ENCODE peak calls at places on chromosomes 16 and 17, in nine cellular contexts. One of them, this sample, is unnamed. For H3K36me3 and H3K4me1, the result is how much of the 10 kb centered on the place peaks cover.

GRCh38 chr16:17283022-17283421 is 187.7 kb downstream of the XYLT1 start:
- DNase-seq in testis: no peak
- DNase-seq in endodermal cell: no peak
- DNase-seq in stomach: no peak
- DNase-seq in IMR-90: no peak
- DNase-seq in pancreas: no peak
- DNase-seq in fibroblast of lung: no peak
- DNase-seq in cardiac muscle cell: no peak
- DNase-seq in right lobe of liver: no peak
- DNase-seq in this sample: no peak

GRCh38 chr16:12573730-12574383 is 229.8 kb downstream of the CPPED1 start:
- DNase-seq in testis: peak
- DNase-seq in endodermal cell: peak
- DNase-seq in stomach: peak
- DNase-seq in IMR-90: no peak
- DNase-seq in pancreas: peak
- DNase-seq in fibroblast of lung: peak
- DNase-seq in cardiac muscle cell: peak
- DNase-seq in right lobe of liver: peak
- DNase-seq in this sample: peak

GRCh38 chr16:47976609-47977180 is 179.1 kb downstream of the ABCC12 start:
- DNase-seq in testis: no peak
- DNase-seq in endodermal cell: no peak
- DNase-seq in stomach: no peak
- DNase-seq in IMR-90: no peak
- DNase-seq in pancreas: no peak
- DNase-seq in fibroblast of lung: no peak
- DNase-seq in cardiac muscle cell: no peak
- DNase-seq in right lobe of liver: no peak
- DNase-seq in this sample: no peak

GRCh38 chr17:28908640-28909098 is 5.8 kb upstream of the DHRS13 start:
- DNase-seq in testis: peak
- DNase-seq in endodermal cell: no peak
- DNase-seq in stomach: no peak
- DNase-seq in IMR-90: peak
- DNase-seq in pancreas: peak
- DNase-seq in fibroblast of lung: peak
- DNase-seq in cardiac muscle cell: no peak
- DNase-seq in right lobe of liver: no peak
- DNase-seq in this sample: no peak

GRCh38 chr17:39517224-39517623 is 55.9 kb downstream of the CDK12 start:
- DNase-seq in testis: no peak
- DNase-seq in endodermal cell: no peak
- DNase-seq in stomach: no peak
- DNase-seq in IMR-90: no peak
- DNase-seq in pancreas: no peak
- DNase-seq in fibroblast of lung: peak
- DNase-seq in cardiac muscle cell: no peak
- DNase-seq in right lobe of liver: no peak
- DNase-seq in this sample: no peak

GRCh38 chr17:20032636-20033035 is 23.5 kb downstream of the SPECC1 start:
- DNase-seq in testis: no peak
- DNase-seq in endodermal cell: no peak
- DNase-seq in stomach: no peak
- DNase-seq in IMR-90: no peak
- DNase-seq in pancreas: no peak
- DNase-seq in fibroblast of lung: no peak
- DNase-seq in cardiac muscle cell: no peak
- DNase-seq in right lobe of liver: no peak
- DNase-seq in this sample: no peak

GRCh38 chr16:87434146-87434667 is 42.1 kb downstream of the MAP1LC3B start:
- DNase-seq in testis: no peak
- DNase-seq in endodermal cell: no peak
- DNase-seq in stomach: no peak
- DNase-seq in IMR-90: no peak
- DNase-seq in pancreas: no peak
- DNase-seq in fibroblast of lung: no peak
- DNase-seq in cardiac muscle cell: no peak
- DNase-seq in right lobe of liver: no peak
- DNase-seq in this sample: no peak

GRCh38 chr16:88971371-88972097 is 5.5 kb downstream of the CBFA2T3 start:
- DNase-seq in testis: no peak
- DNase-seq in endodermal cell: no peak
- DNase-seq in stomach: no peak
- DNase-seq in IMR-90: no peak
- DNase-seq in pancreas: no peak
- DNase-seq in fibroblast of lung: no peak
- DNase-seq in cardiac muscle cell: no peak
- DNase-seq in right lobe of liver: no peak
- DNase-seq in this sample: no peak

GRCh38 chr17:50424246-50425000 is 1.6 kb upstream of the ACSF2 start:
- DNase-seq in testis: no peak
- DNase-seq in endodermal cell: no peak
- DNase-seq in stomach: no peak
- DNase-seq in IMR-90: no peak
- DNase-seq in pancreas: no peak
- DNase-seq in fibroblast of lung: no peak
- DNase-seq in cardiac muscle cell: no peak
- DNase-seq in right lobe of liver: no peak
- DNase-seq in this sample: no peak

GRCh38 chr17:50426472-50426782 is 409 bp downstream of the ACSF2 start:
- DNase-seq in testis: no peak
- DNase-seq in endodermal cell: no peak
- DNase-seq in stomach: no peak
- DNase-seq in IMR-90: no peak
- DNase-seq in pancreas: no peak
- DNase-seq in fibroblast of lung: no peak
- DNase-seq in cardiac muscle cell: no peak
- DNase-seq in right lobe of liver: no peak
- DNase-seq in this sample: peak

GRCh38 chr17:50425001-50425681 is 877 bp upstream of the ACSF2 start:
- DNase-seq in testis: no peak
- DNase-seq in endodermal cell: no peak
- DNase-seq in stomach: no peak
- DNase-seq in IMR-90: no peak
- DNase-seq in pancreas: no peak
- DNase-seq in fibroblast of lung: no peak
- DNase-seq in cardiac muscle cell: no peak
- DNase-seq in right lobe of liver: peak
- DNase-seq in this sample: no peak

GRCh38 chr17:50426814-50427787 is 1.1 kb downstream of the ACSF2 start:
- DNase-seq in testis: peak
- DNase-seq in endodermal cell: peak
- DNase-seq in stomach: peak
- DNase-seq in IMR-90: peak
- DNase-seq in pancreas: no peak
- DNase-seq in fibroblast of lung: peak
- DNase-seq in cardiac muscle cell: peak
- DNase-seq in right lobe of liver: peak
- DNase-seq in this sample: no peak

DNA sequence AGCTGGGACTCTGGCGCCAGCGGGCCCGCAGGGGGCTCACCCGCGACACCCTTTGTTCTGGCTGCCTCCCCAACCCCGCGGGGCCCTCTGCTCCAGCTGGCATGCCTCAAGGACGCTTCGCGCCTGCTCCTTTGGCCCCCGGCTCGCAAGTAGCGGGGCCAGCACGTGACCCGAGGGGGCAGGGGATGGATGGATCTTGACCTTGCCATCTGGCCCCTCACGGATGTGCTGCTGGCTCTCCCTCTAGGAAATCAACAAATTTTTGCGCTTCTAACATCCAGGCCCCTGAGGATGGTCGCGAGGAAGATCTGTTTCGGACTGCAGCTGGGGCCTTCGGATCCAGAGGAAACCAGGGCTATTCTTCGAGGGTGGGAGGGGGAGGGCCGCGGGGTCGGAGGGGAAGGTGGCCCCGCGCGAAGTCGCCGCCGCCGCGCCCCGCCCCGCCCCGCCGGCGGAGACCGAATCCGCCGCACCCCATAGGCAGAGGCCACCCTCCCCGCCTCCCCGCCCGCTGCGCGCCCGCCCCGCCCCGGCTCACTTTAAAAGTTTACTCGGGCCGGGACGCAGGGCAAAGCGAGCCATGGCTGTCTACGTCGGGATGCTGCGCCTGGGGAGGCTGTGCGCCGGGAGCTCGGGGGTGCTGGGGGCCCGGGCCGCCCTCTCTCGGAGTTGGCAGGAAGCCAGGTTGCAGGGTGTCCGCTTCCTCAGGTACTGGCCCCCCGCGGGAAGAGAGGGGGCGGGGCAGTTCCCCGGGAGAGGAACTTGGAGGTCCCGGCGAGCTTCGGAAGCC is at the start of gene ACSF2:
- DNase-seq in testis: peak
- DNase-seq in endodermal cell: peak
- DNase-seq in stomach: peak
- DNase-seq in IMR-90: peak
- DNase-seq in pancreas: peak
- DNase-seq in fibroblast of lung: peak
- DNase-seq in cardiac muscle cell: peak
- DNase-seq in right lobe of liver: peak
- DNase-seq in this sample: peak
- TF ChIP-seq CTCF in testis: no peak
- TF ChIP-seq CTCF in endodermal cell: no peak
- TF ChIP-seq CTCF in stomach: no peak
- TF ChIP-seq CTCF in IMR-90: no peak
- TF ChIP-seq CTCF in pancreas: no peak
- TF ChIP-seq CTCF in fibroblast of lung: no peak
- TF ChIP-seq CTCF in cardiac muscle cell: no peak
- TF ChIP-seq CTCF in right lobe of liver: no peak
- TF ChIP-seq CTCF in this sample: no peak

DNA sequence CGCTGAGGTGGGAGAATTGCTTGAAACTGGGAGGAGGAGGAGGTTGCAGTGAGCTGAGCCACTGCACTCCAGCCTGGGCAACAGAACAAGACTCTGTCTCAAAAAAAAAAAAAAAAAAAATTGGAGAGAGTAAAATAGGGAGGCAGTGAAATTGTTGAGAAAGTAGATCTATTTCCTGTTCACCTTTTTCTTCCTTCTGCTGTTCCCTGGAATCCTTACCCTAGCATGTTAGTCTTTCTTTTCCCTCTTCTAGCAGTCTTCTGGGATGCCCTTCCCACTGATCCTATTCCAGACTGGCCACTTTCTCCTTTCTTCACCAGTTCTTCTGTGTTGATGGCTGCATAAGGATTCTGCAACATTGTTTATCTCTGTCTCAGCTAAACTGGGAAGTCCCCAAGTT is 3.1 kb downstream of the NME2 start:
- DNase-seq in testis: no peak
- DNase-seq in endodermal cell: peak
- DNase-seq in stomach: no peak
- DNase-seq in IMR-90: peak
- DNase-seq in pancreas: no peak
- DNase-seq in fibroblast of lung: no peak
- DNase-seq in cardiac muscle cell: no peak
- DNase-seq in right lobe of liver: no peak
- DNase-seq in this sample: no peak
- H3K36me3 ChIP-seq in testis: under half
- H3K36me3 ChIP-seq in endodermal cell: under half
- H3K36me3 ChIP-seq in stomach: under half
- H3K36me3 ChIP-seq in IMR-90: under half
- H3K36me3 ChIP-seq in pancreas: under half
- H3K36me3 ChIP-seq in fibroblast of lung: under half
- H3K36me3 ChIP-seq in cardiac muscle cell: under half
- H3K36me3 ChIP-seq in right lobe of liver: under half
- H3K36me3 ChIP-seq in this sample: under half

GRCh38 chr17:48241131-48241591 is 133.6 kb downstream of the SNX11 start:
- DNase-seq in testis: no peak
- DNase-seq in endodermal cell: peak
- DNase-seq in stomach: no peak
- DNase-seq in IMR-90: peak
- DNase-seq in pancreas: peak
- DNase-seq in fibroblast of lung: peak
- DNase-seq in cardiac muscle cell: no peak
- DNase-seq in right lobe of liver: no peak
- DNase-seq in this sample: no peak

GRCh38 chr17:48240562-48241130 is 133.1 kb downstream of the SNX11 start:
- DNase-seq in testis: no peak
- DNase-seq in endodermal cell: no peak
- DNase-seq in stomach: no peak
- DNase-seq in IMR-90: peak
- DNase-seq in pancreas: no peak
- DNase-seq in fibroblast of lung: peak
- DNase-seq in cardiac muscle cell: no peak
- DNase-seq in right lobe of liver: no peak
- DNase-seq in this sample: no peak

GRCh38 chr17:48239603-48239995 is 132.0 kb downstream of the SNX11 start:
- DNase-seq in testis: no peak
- DNase-seq in endodermal cell: no peak
- DNase-seq in stomach: no peak
- DNase-seq in IMR-90: no peak
- DNase-seq in pancreas: no peak
- DNase-seq in fibroblast of lung: no peak
- DNase-seq in cardiac muscle cell: no peak
- DNase-seq in right lobe of liver: no peak
- DNase-seq in this sample: no peak

GRCh38 chr17:48240122-48240521 is 132.6 kb downstream of the SNX11 start:
- DNase-seq in testis: no peak
- DNase-seq in endodermal cell: no peak
- DNase-seq in stomach: no peak
- DNase-seq in IMR-90: no peak
- DNase-seq in pancreas: no peak
- DNase-seq in fibroblast of lung: no peak
- DNase-seq in cardiac muscle cell: no peak
- DNase-seq in right lobe of liver: no peak
- DNase-seq in this sample: no peak

GRCh38 chr17:48238933-48239602 is 131.5 kb downstream of the SNX11 start:
- DNase-seq in testis: no peak
- DNase-seq in endodermal cell: no peak
- DNase-seq in stomach: no peak
- DNase-seq in IMR-90: no peak
- DNase-seq in pancreas: no peak
- DNase-seq in fibroblast of lung: no peak
- DNase-seq in cardiac muscle cell: no peak
- DNase-seq in right lobe of liver: no peak
- DNase-seq in this sample: no peak
- H3K4me1 ChIP-seq in testis: under half
- H3K4me1 ChIP-seq in endodermal cell: under half
- H3K4me1 ChIP-seq in stomach: under half
- H3K4me1 ChIP-seq in IMR-90: under half
- H3K4me1 ChIP-seq in pancreas: under half
- H3K4me1 ChIP-seq in fibroblast of lung: under half
- H3K4me1 ChIP-seq in cardiac muscle cell: under half
- H3K4me1 ChIP-seq in right lobe of liver: under half
- H3K4me1 ChIP-seq in this sample: under half

DNA sequence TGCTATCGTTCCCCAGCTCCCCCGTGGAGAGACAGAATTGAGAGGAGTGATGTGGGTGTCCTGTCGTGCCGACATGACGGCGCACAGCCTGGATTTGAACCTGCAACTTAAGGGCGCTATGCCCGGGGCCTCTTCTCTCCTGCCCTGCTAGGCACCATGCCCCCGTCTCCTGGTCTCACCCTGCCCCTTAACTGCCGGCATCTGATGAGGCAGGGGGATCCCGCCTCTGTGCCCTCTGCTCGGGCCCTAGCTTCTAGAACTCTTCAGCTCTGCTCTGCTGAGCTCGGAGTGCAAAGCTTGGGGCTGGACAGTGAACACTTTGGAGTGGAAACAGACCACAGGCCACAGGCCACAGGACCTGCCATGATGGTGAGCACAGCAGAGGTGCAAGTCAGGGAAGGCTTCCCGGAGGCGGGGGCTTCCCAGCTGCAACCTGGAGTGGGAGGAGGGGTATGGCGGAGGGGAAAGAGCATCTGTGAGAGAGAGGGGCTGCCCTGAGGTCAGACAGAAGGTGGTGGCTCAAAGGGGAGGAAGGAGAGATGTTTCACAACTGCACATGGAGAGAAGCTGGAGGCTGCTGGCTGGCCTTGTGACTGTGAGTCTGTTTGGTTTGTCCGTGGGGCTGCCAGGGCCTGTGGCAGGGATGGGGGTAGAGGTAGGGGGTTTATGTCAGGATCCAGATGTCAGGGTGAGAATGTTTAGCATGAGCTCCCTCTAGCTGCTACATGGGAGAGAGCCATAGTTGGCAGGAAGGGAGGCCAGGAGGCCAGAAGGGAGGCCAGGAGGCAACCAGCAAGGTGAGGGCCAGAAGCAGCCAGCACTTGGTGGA is 107.8 kb downstream of the CRLF3 start:
- DNase-seq in testis: no peak
- DNase-seq in endodermal cell: peak
- DNase-seq in stomach: no peak
- DNase-seq in IMR-90: peak
- DNase-seq in pancreas: no peak
- DNase-seq in fibroblast of lung: no peak
- DNase-seq in cardiac muscle cell: no peak
- DNase-seq in right lobe of liver: no peak
- DNase-seq in this sample: peak
- TF ChIP-seq CTCF in testis: no peak
- TF ChIP-seq CTCF in endodermal cell: peak
- TF ChIP-seq CTCF in stomach: no peak
- TF ChIP-seq CTCF in IMR-90: peak
- TF ChIP-seq CTCF in pancreas: no peak
- TF ChIP-seq CTCF in fibroblast of lung: peak
- TF ChIP-seq CTCF in cardiac muscle cell: peak
- TF ChIP-seq CTCF in right lobe of liver: no peak
- TF ChIP-seq CTCF in this sample: no peak

This sample was measured in mucosa of descending colon.